ENCODE peak calls at places on chromosomes 7 and 10, in seven cellular contexts. X, R, I, F, U, E and Q are unnamed samples. For H3K79me1, the result is how much of the 10 kb centered on the place peaks cover.

GRCh38 chr7:158820656-158821055 is 8.7 kb downstream of the ESYT2 start:
- DNase-seq in U (no peak), X (no peak), F (peak), R (no peak), E (no peak), I (peak), Q (peak)

GRCh38 chr10:134743-135600 is at the start of gene ZMYND11:
- DNase-seq in F (peak), I (peak), R (peak), E (peak), U (no peak), X (peak), Q (peak)

GRCh38 chr10:89378006-89378627 is at the start of gene IFIT1B:
- DNase-seq in R (no peak), U (no peak), F (no peak), I (no peak), E (peak), X (no peak), Q (no peak)

GRCh38 chr10:11381023-11381422 is 230.4 kb downstream of the USP6NL start:
- DNase-seq in E (no peak), I (no peak), R (no peak), U (no peak), F (no peak), X (no peak), Q (peak)

GRCh38 chr7:26035552-26035951 is 116.4 kb upstream of the NFE2L3 start:
- DNase-seq in E (peak), R (no peak), X (no peak), F (no peak), I (peak), U (no peak), Q (no peak)

GRCh38 chr7:74254858-74255379 is 720 bp upstream of the RFC2 start:
- DNase-seq in R (no peak), X (no peak), U (no peak), F (no peak), I (no peak), E (no peak), Q (no peak)

GRCh38 chr7:100673302-100673941 is at the start of gene GNB2:
- DNase-seq in E (peak), I (peak), X (peak), F (peak), R (peak), U (peak), Q (peak)

GRCh38 chr7:156558198-156558597 is 82.4 kb upstream of the RNF32 start:
- DNase-seq in U (no peak), R (no peak), X (no peak), F (no peak), E (peak), I (peak), Q (peak)

GRCh38 chr7:99326408-99326782 is 697 bp downstream of the ARPC1A start:
- DNase-seq in R (no peak), F (no peak), U (no peak), E (no peak), X (no peak), I (peak), Q (no peak)

GRCh38 chr7:151721236-151721635 is 155.7 kb downstream of the PRKAG2 start:
- DNase-seq in I (no peak), F (no peak), R (no peak), X (no peak), U (no peak), E (no peak), Q (no peak)

GRCh38 chr7:123752534-123752933 is 3.7 kb upstream of the WASL start:
- DNase-seq in I (no peak), F (no peak), R (no peak), X (no peak), U (no peak), E (no peak), Q (no peak)

GRCh38 chr10:7948601-7949000 is 105.9 kb upstream of the GATA3 start:
- DNase-seq in E (no peak), R (no peak), F (peak), U (no peak), X (no peak), I (no peak), Q (peak)

GRCh38 chr7:36227223-36227622 is 74.2 kb downstream of the EEPD1 start:
- DNase-seq in E (no peak), F (no peak), U (no peak), I (no peak), R (no peak), X (no peak), Q (peak)

GRCh38 chr10:104406715-104407517 is 53.3 kb downstream of the CFAP58 start:
- DNase-seq in F (peak), E (peak), R (no peak), I (peak), U (no peak), X (no peak), Q (peak)

GRCh38 chr10:112182808-112183328 is 697 bp downstream of the GPAM start:
- DNase-seq in I (no peak), F (no peak), R (no peak), E (no peak), U (no peak), X (peak), Q (no peak)
- H3K79me1 ChIP-seq in I (under half), F (under half), R (under half), E (under half), U (under half), X (under half), Q (under half)

GRCh38 chr10:34081948-34082347 is 733.1 kb downstream of the PARD3 start:
- DNase-seq in X (no peak), R (no peak), U (no peak), E (peak), F (no peak), I (no peak), Q (no peak)
- H3K79me1 ChIP-seq in X (under half), R (under half), U (under half), E (under half), F (under half), I (under half), Q (under half)

DNA sequence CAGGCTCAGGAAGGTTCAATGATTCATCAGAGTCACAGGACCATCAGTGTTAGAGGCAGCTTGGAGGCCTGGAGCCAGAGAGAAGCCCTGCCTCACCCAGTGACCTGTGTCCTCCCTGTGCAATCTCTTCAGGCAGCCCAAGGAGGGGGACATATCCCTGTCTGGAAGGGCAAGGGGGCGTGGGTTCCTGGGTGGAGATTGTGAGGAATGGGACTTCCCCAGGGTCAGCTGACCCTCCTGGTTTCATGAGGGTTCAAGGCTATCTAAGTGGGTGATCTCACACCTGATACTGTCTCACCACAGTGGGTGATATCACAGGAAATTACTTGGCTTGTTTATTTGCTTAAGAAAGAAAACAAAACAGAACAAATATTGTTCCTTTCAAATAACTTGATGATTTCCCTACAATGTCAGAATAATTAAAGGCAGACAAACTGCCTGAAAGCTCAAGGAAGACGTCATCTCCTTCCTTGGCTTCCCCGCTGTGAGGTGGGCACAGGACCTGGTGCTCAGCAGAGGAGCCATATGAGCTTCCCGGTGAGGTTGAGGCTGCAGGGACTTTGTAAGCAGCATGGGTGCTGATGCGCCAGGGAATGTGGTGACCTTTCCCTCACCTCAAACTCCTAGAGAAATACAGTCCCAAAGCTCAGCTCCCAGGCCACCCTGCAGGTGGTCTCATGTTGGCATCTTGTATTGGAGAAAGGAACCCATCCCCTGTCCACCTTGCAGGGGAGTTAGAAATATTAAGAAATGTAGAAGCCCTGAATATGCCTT is 763.2 kb downstream of the GRID1 start:
- DNase-seq in F (no peak), R (no peak), X (no peak), U (no peak), I (no peak), E (no peak), Q (no peak)
- H3K79me1 ChIP-seq in F (under half), R (under half), X (under half), U (under half), I (under half), E (under half), Q (under half)

DNA sequence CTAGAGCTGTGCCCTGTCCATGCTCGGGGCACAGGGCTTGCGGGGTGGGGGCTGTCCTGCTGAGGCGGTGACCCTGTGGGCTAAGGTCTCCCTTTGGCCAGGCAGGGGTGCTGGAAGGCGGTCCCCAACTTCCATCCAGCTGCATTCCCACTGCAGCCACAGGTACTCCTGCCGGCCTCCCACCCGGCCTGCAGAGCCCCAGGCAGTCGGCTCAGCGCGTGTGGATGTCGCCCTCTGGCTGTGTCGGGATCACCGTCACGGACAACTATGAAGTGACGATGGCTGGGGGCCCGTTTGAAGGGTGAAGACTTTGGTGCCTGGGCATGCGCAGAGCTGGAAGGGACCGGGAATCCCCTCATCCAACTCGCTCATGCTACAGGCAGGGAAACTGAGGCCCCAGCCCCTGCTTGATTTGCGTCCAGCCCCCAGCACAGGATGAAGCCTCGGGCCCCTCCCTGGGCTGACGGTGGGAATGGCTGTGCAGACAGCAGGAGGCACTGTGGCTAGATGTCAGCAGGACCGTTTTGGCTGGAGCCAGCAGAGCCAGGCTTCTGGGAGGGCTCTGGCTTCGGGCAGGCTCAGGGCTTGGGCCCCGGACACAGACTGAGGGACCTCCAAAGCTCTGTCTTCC is 2.3 kb upstream of the TMEM184A start:
- DNase-seq in E (peak), F (peak), R (no peak), U (no peak), X (no peak), I (peak), Q (no peak)
- H3K79me1 ChIP-seq in E (under half), F (under half), R (under half), U (under half), X (under half), I (under half), Q (under half)